ENCODE peak calls at places on chromosomes 13 and 19, in five cellular contexts. L is anterior cingulate cortex, I is HT1080, J is GM12878, N is RWPE1. E is an unnamed sample.

GRCh38 chr13:101942038-101942437 is 459.8 kb downstream of the FGF14 start:
- DNase-seq in L (no peak), I (peak), J (no peak), N (peak), E (no peak)

GRCh38 chr13:110306340-110306959 is 507 bp downstream of the COL4A1 start:
- DNase-seq in L (no peak), I (peak), J (no peak), N (no peak), E (no peak)

GRCh38 chr19:46861691-46862503 is 1.1 kb downstream of the ARHGAP35 start:
- DNase-seq in L (no peak), I (no peak), J (no peak), N (no peak), E (no peak)

GRCh38 chr13:102002271-102002670 is 399.6 kb downstream of the FGF14 start:
- DNase-seq in L (no peak), I (no peak), J (no peak), N (no peak), E (no peak)

GRCh38 chr13:96958286-96958891 is 35.9 kb downstream of the OXGR1 start:
- DNase-seq in L (no peak), I (peak), J (no peak), N (peak), E (peak)

GRCh38 chr19:43799502-43800142 is 2.6 kb downstream of the LYPD5 start:
- DNase-seq in L (no peak), I (no peak), J (no peak), N (no peak), E (no peak)

GRCh38 chr13:51148223-51148951 is 37.3 kb upstream of the C13orf42 start:
- DNase-seq in L (no peak), I (no peak), J (no peak), N (no peak), E (no peak)

GRCh38 chr13:29369060-29369743 is 226.3 kb downstream of the SLC7A1 start:
- DNase-seq in L (no peak), I (peak), J (peak), N (peak), E (no peak)

GRCh38 chr13:72820156-72820897 is 38.4 kb downstream of the PIBF1 start:
- DNase-seq in L (no peak), I (peak), J (no peak), N (no peak), E (no peak)

GRCh38 chr13:42788601-42789000 is 7.2 kb downstream of the FAM216B start:
- DNase-seq in L (no peak), I (no peak), J (no peak), N (no peak), E (no peak)

GRCh38 chr19:41031926-41032325 is 40.8 kb downstream of the CYP2B6 start:
- DNase-seq in L (no peak), I (no peak), J (no peak), N (peak), E (no peak)

GRCh38 chr13:80337011-80337688 is 3.8 kb downstream of the SPRY2 start:
- DNase-seq in L (no peak), I (no peak), J (no peak), N (no peak), E (no peak)